ENCODE peak calls at places on chromosomes 1 and 21, in five cellular contexts. L is CD8-positive, alpha-beta T cell; H is kidney; N is lower leg skin; I is cardiac fibroblast. J is an unnamed sample.

GRCh38 chr1:186308264-186309060 is 66.6 kb downstream of the TPR start:
- DNase-seq in L (no peak), H (no peak), N (no peak), I (no peak), J (no peak)

GRCh38 chr1:84736445-84736844 is 46.2 kb upstream of the SSX2IP start:
- DNase-seq in L (no peak), H (no peak), N (no peak), I (no peak), J (no peak)

GRCh38 chr1:33815061-33815460 is 48.8 kb upstream of the HMGB4 start:
- DNase-seq in L (no peak), H (no peak), N (no peak), I (peak; percentile 1), J (no peak)

GRCh38 chr21:41778974-41779600 is 12.2 kb upstream of the RIPK4 start:
- DNase-seq in L (no peak), H (no peak), N (no peak), I (no peak), J (no peak)

GRCh38 chr1:23103001-23103879 is 65.4 kb downstream of the LUZP1 start:
- DNase-seq in L (no peak), H (no peak), N (no peak), I (peak; percentile 74), J (no peak)

GRCh38 chr1:162562452-162562828 is 918 bp downstream of the UAP1 start:
- DNase-seq in L (no peak), H (no peak), N (peak; percentile 47), I (peak; percentile 83), J (no peak)

GRCh38 chr1:119276558-119276957 is 92.0 kb upstream of the HAO2 start:
- DNase-seq in L (no peak), H (no peak), N (no peak), I (no peak), J (no peak)

GRCh38 chr21:32096411-32096810 is 182.4 kb downstream of the MIS18A start:
- DNase-seq in L (no peak), H (no peak), N (no peak), I (no peak), J (no peak)

GRCh38 chr1:156487862-156488261 is 12.7 kb downstream of the MEF2D start:
- DNase-seq in L (no peak), H (peak; percentile 46), N (no peak), I (no peak), J (peak; percentile 41)

GRCh38 chr1:223631367-223631977 is 34.0 kb downstream of the CAPN8 start:
- DNase-seq in L (no peak), H (no peak), N (no peak), I (no peak), J (no peak)

GRCh38 chr1:176208034-176208433 is 948 bp upstream of the COP1 start:
- DNase-seq in L (no peak), H (no peak), N (no peak), I (no peak), J (no peak)

GRCh38 chr1:202011994-202012393 is 1.6 kb downstream of the ELF3 start:
- DNase-seq in L (no peak), H (no peak), N (no peak), I (no peak), J (no peak)

GRCh38 chr21:45576838-45577737 is 34.8 kb upstream of the SLC19A1 start:
- DNase-seq in L (no peak), H (peak; percentile 51), N (no peak), I (no peak), J (no peak)

GRCh38 chr1:77511440-77511840 is 171.0 kb downstream of the ZZZ3 start:
- DNase-seq in L (no peak), H (no peak), N (no peak), I (peak; percentile 95), J (no peak)

GRCh38 chr1:77900687-77901293 is 12.4 kb downstream of the NEXN start:
- DNase-seq in L (no peak), H (no peak), N (no peak), I (peak; percentile 77), J (no peak)

GRCh38 chr1:16151985-16152384 is 3.9 kb downstream of the EPHA2 start:
- DNase-seq in L (no peak), H (no peak), N (no peak), I (no peak), J (no peak)

GRCh38 chr1:16149702-16150488 is 6.0 kb downstream of the EPHA2 start:
- DNase-seq in L (no peak), H (no peak), N (no peak), I (no peak), J (no peak)

GRCh38 chr1:16152521-16153087 is 3.3 kb downstream of the EPHA2 start:
- DNase-seq in L (no peak), H (peak; percentile 88), N (no peak), I (no peak), J (no peak)

GRCh38 chr1:16150508-16150907 is 5.4 kb downstream of the EPHA2 start:
- DNase-seq in L (no peak), H (no peak), N (no peak), I (no peak), J (no peak)

DNA sequence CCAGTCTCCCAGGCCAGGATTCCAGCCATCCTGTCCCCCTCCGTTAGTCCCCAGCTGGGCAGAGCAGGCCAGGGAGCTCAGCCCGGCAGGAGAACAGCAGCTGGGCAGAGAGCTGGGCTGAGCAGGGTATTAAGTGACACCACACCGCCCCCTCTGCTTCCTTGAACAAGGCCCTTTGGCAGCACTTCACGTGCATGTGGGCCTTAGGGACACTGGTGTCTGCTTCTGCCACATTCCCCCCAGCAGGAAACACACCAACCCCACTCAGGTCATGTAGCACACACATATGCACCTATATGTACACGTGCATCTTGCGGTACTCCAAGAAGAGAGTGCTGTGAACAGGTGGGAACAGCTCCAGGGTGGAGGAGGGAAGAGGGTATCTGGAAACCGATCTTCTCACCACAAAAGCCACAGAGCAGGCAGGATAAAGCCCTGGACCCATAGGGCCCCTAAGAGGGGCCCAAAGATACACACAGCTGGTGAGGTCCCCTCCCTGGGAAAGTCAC is 4.6 kb downstream of the EPHA2 start:
- DNase-seq in L (no peak), H (peak; percentile 80), N (no peak), I (no peak), J (no peak)
- TF ChIP-seq CTCF in L (no peak), H (no peak), N (no peak), I (no peak), J (no peak)

DNA sequence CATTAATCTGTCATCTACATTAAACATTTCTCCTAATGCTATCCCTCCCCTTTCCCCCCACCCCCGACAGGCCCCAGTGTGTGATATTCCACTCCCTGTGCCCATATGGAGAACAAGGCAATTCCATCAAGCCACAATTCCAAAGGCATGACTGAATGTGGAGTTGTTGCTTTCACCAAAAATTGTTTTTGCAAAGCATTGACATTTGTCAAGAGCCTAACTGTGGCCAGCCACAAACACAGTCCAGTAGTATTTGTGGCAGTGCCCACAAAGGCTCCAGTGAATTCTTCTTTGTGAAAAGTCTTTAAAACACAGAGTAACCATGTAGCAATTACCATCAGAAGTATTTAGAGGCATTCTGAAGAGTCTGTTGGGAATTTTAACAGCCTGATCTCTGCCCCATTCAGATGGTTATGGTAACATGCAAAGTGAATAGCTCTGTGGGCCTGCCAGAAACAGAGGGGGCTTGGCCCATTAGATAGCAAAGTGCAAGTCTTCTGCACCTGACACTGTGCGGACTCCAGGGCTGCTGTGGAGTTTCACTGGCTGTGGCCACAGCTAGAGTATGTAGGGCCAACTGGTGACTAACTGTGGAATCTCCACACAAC is 11.6 kb upstream of the LRRC53 start:
- DNase-seq in L (no peak), H (no peak), N (no peak), I (no peak), J (no peak)
- TF ChIP-seq CTCF in L (no peak), H (no peak), N (no peak), I (no peak), J (no peak)

GRCh38 chr1:232628335-232629214 is 1.4 kb downstream of the SIPA1L2 start:
- DNase-seq in L (no peak), H (no peak), N (no peak), I (peak; percentile 62), J (no peak)
- TF ChIP-seq CTCF in L (no peak), H (peak; percentile 19), N (no peak), I (peak; percentile 24), J (no peak)

DNA sequence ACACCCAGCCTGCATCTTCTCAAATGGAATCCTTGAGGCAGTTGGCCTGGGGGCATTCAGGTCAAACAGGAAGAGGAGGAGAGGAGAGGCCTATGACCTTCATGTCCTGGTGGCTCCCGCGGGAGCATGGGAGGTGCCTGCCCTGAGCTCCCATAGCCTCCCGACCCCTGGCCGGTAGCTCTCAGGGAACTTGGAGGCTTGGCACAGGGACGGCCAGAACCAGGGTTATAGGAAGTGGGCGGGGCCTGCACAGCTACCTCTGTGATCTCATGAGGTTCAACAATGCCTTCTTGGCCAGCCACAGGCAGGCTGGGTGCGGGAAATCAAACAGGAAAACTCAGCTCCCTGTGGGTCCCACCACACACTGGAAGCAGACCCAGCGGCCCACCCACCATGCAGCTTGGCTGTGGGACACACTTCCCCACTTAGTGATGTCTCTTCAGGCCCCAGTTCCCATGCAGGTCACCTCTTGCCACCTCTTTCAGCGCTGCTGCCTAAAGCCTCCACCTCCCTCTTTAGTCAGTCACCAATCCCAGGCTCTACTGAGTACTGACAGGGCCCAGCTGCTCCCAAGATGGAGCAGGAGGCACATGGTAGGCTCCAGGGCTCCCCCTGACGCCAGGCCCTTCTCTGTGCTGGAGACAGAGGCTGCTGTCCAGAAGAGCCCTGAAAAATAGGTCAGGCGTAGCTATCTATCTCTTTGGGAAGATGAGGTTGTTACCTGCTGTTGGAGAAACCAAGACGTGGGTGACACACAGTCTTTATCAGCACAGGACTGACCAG is at the start of gene SLFNL1:
- DNase-seq in L (no peak), H (peak; percentile 81), N (no peak), I (peak; percentile 48), J (no peak)
- TF ChIP-seq CTCF in L (no peak), H (no peak), N (no peak), I (peak; percentile 14), J (no peak)

DNA sequence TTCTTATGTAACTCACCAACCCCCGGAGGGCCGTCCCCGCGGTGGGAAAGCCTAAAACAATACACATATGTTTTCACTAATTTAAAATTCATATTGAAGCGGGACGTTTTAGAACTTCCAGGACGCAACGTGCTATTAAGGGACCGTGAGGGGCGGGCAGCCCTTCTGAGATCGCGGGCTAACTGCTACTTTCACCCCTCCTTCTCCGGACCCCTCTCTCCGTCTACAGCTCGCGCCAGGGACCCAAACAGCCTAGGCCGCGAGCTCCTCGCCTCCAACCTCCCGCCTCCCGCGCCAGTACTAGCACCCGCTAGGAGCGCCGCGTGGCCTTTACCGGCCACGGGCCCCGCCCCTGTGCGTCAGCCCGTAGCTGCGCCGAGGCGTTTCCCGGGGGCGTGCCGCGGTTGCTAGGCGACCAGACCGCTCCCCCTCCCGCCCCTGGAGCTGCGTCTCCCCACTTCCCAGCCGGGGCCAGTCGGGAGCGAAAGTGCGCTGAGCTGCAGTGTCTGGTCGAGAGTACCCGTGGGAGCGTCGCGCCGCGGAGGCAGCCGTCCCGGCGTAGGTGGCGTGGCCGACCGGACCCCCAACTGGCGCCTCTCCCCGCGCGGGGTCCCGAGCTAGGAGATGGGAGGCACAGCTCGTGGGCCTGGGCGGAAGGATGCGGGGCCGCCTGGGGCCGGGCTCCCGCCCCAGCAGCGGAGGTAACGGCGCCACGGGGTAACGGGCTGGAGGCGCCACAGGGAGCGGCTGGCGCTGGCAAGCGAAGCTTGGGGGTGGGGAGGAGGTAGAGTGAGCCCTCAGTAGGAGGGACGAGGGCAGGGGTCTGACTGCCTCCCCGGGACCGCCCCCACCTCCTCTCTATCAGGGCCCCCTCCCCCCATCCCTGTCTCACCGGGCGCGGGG is at the start of gene DYRK3:
- DNase-seq in L (peak; percentile 63), H (peak; percentile 98), N (peak; percentile 90), I (peak; percentile 93), J (peak; percentile 86)
- TF ChIP-seq CTCF in L (no peak), H (no peak), N (no peak), I (no peak), J (no peak)

GRCh38 chr1:171833091-171833822 is 8.0 kb upstream of the DNM3 start:
- DNase-seq in L (no peak), H (no peak), N (no peak), I (no peak), J (no peak)

GRCh38 chr1:171835891-171836290 is 5.4 kb upstream of the DNM3 start:
- DNase-seq in L (no peak), H (no peak), N (no peak), I (no peak), J (no peak)

GRCh38 chr1:171834831-171835230 is 6.5 kb upstream of the DNM3 start:
- DNase-seq in L (no peak), H (no peak), N (no peak), I (no peak), J (no peak)
- TF ChIP-seq CTCF in L (no peak), H (no peak), N (no peak), I (no peak), J (no peak)

J was measured in activated B cell treated with CpG ODN at 0.5 μM for 24 hours.